ENCODE peak calls at places on chromosomes 11 and 22, in seven cellular contexts. I is HEK293T, K is HCT116, W is H1, X is HepG2, Q is WTC11, Y is GM12878. C is an unnamed sample.

GRCh38 chr11:34749666-34750659 is 129.1 kb downstream of the EHF start:
- DNase-seq in W (no peak), X (no peak), Y (no peak), K (no peak), Q (no peak), I (no peak), C (no peak)

GRCh38 chr11:46642627-46643335 is 25.4 kb downstream of the ATG13 start:
- DNase-seq in K (no peak), I (no peak), Y (no peak), W (no peak), X (no peak), Q (no peak), C (no peak)

GRCh38 chr11:2325719-2326118 is 23.9 kb downstream of the TSPAN32 start:
- DNase-seq in X (no peak), Y (no peak), W (no peak), I (no peak), Q (no peak), K (no peak), C (no peak)

GRCh38 chr22:38240734-38241252 is 32.0 kb downstream of the TMEM184B start:
- DNase-seq in Y (no peak), X (no peak), K (peak; percentile 69), Q (peak; percentile 71), W (peak; percentile 46), I (no peak), C (peak; percentile 27)

GRCh38 chr11:93652161-93652597 is 9.3 kb upstream of the CEP295 start:
- DNase-seq in Q (no peak), Y (no peak), I (peak; percentile 49), K (no peak), W (no peak), X (peak; percentile 17), C (peak; percentile 36)

GRCh38 chr11:12689029-12689755 is 15.0 kb downstream of the TEAD1 start:
- DNase-seq in K (no peak), W (no peak), X (no peak), I (no peak), Y (no peak), Q (no peak), C (no peak)

GRCh38 chr22:22241554-22241898 is 3.1 kb upstream of the VPREB1 start:
- DNase-seq in W (no peak), X (no peak), Q (no peak), I (no peak), Y (no peak), K (no peak), C (no peak)

GRCh38 chr11:1988667-1989317 is 8.8 kb downstream of the H19 start:
- DNase-seq in W (no peak), I (no peak), X (peak; percentile 78), Y (no peak), K (no peak), Q (no peak), C (no peak)

GRCh38 chr11:6390718-6391547 is 659 bp downstream of the SMPD1 start:
- DNase-seq in X (no peak), K (no peak), Q (no peak), W (no peak), I (no peak), Y (no peak), C (no peak)

GRCh38 chr11:72569966-72570892 is 104.0 kb downstream of the PDE2A start:
- DNase-seq in Q (no peak), Y (no peak), X (no peak), K (no peak), W (no peak), I (no peak), C (no peak)

GRCh38 chr22:30262112-30262511 is 4.5 kb downstream of the OSM start:
- DNase-seq in K (no peak), X (no peak), Y (no peak), I (no peak), W (no peak), Q (no peak), C (no peak)

GRCh38 chr22:25494774-25495173 is 69.7 kb upstream of the GRK3 start:
- DNase-seq in K (no peak), W (no peak), Y (peak; percentile 72), I (no peak), Q (no peak), X (no peak), C (peak; percentile 14)

GRCh38 chr11:32136654-32137053 is 45.8 kb downstream of the RCN1 start:
- DNase-seq in X (no peak), I (no peak), K (no peak), W (no peak), Y (no peak), Q (no peak), C (peak; percentile 16)

GRCh38 chr11:48075637-48076036 is 95.3 kb downstream of the PTPRJ start:
- DNase-seq in I (no peak), X (no peak), W (no peak), Q (no peak), Y (no peak), K (no peak), C (no peak)

GRCh38 chr11:65613091-65613928 is 711 bp downstream of the MAP3K11 start:
- DNase-seq in X (no peak), Y (no peak), W (no peak), K (no peak), Q (no peak), I (no peak), C (no peak)
- TF ChIP-seq SP1 in X (no peak), Y (no peak), W (no peak), K (no peak), Q (no peak), I (no peak), C (no peak)

DNA sequence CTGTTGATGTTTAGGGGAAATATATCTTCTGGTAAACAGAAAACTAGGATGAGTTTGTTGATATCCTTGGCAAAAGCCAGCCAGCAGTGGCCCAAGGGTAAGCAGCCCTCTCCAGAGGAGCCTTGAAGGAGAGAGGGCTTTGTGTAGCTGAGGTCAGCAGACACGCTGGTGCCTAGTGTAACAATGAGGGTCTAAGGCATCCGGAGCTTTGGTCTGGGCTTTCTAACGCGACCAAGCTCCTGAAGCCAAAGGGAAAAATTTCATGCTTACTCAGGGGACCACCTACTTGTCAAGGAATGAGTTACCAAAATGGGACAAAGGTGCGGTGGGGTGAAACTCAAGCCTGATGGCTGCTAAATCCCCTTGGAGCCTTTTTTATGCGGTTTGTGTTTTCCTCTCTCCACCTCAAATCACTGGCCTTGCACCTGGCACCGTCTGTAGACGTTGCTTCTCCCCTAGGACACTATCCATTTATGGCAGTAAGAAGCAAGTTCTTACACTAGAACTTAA is 134.9 kb downstream of the DBX1 start:
- DNase-seq in I (no peak), Y (no peak), W (no peak), X (no peak), K (no peak), Q (no peak), C (no peak)
- TF ChIP-seq SP1 in I (no peak), Y (no peak), W (no peak), X (no peak), K (no peak), Q (no peak), C (no peak)

DNA sequence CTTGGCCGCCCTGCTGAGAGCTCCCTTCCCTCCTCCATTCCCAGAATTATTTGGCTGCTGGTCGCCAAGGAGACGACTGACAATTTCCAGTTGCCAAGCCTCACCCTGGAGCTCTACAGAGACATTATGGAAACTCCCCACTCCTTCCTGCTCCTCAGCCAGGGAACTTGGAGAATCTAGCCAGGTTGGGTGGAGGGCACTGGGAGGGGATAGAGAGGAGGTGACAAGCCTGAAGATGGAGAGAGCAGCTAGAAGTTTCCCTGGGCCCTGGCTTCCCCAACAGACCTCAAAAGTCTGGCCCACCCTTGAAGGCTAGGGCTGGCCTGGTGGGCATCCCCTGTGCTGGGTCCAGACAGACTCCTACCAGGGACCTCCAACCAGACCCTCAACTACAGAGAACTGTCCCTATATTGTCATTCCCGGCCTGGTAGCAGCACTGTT is 6.7 kb upstream of the VSIG10L2 start:
- DNase-seq in X (no peak), W (no peak), I (no peak), Q (no peak), Y (no peak), K (no peak), C (no peak)
- TF ChIP-seq SP1 in X (no peak), W (no peak), I (no peak), Q (no peak), Y (no peak), K (no peak), C (no peak)

GRCh38 chr22:43407591-43407990 is 4.2 kb upstream of the MPPED1 start:
- DNase-seq in K (no peak), Q (no peak), Y (no peak), W (no peak), X (no peak), I (no peak), C (no peak)

GRCh38 chr22:43402128-43402527 is 9.7 kb upstream of the MPPED1 start:
- DNase-seq in I (no peak), Q (no peak), Y (no peak), W (no peak), K (no peak), X (no peak), C (no peak)

GRCh38 chr22:43401661-43402060 is 10.2 kb upstream of the MPPED1 start:
- DNase-seq in I (no peak), W (no peak), K (no peak), Y (no peak), Q (peak; percentile 3), X (no peak), C (no peak)

GRCh38 chr22:43406186-43406790 is 5.5 kb upstream of the MPPED1 start:
- DNase-seq in Q (no peak), I (no peak), X (no peak), K (no peak), Y (no peak), W (no peak), C (no peak)

GRCh38 chr22:43404673-43405385 is 7.0 kb upstream of the MPPED1 start:
- DNase-seq in Y (no peak), I (no peak), W (no peak), Q (no peak), X (no peak), K (no peak), C (no peak)
- TF ChIP-seq SP1 in Y (no peak), I (no peak), W (no peak), Q (no peak), X (no peak), K (no peak), C (no peak)

GRCh38 chr22:39498368-39498767 is 3.7 kb upstream of the MIEF1 start:
- DNase-seq in W (no peak), I (no peak), Q (no peak), K (no peak), X (no peak), Y (no peak), C (no peak)
- TF ChIP-seq SP1 in W (no peak), I (no peak), Q (no peak), K (no peak), X (no peak), Y (no peak), C (no peak)

DNA sequence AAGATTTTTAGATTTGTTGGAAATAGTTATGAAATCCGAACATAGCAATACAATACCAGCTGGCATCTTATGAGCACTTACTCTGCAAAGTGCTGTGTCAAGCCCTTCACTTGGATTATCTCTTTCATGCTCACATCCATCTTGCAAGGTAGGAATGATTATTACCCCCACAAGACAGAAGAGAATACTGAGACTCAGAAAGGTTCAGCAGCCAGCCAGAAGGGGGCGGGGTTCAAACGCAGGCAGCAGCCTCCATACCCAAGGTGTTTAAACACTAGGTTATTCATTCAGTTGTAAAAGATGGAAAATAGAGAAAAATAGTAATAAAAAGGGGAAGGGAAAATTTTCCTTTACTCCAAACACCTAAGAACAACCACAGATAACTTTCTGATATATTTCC is 158.5 kb downstream of the CCDC34 start:
- DNase-seq in Y (no peak), Q (no peak), W (no peak), X (peak; percentile 27), I (no peak), K (peak; percentile 15), C (peak; percentile 32)
- TF ChIP-seq SP1 in Y (no peak), Q (no peak), W (no peak), X (no peak), I (no peak), K (no peak), C (no peak)